ENCODE peak calls at places on chromosomes 12 and 14, in five cellular contexts. T, S, Z, B and J are unnamed samples.

GRCh38 chr14:64232095-64232830 is 61.9 kb downstream of the ESR2 start:
- DNase-seq in B (no peak), S (no peak), T (no peak), Z (peak; percentile 70), J (no peak)

GRCh38 chr12:10722905-10723866 is at the start of gene YBX3:
- DNase-seq in B (peak; percentile 85), S (no peak), Z (peak; percentile 95), T (peak; percentile 49), J (no peak)

GRCh38 chr14:101731187-101732080 is 30.1 kb upstream of the PPP2R5C start:
- DNase-seq in B (peak; percentile 90), T (peak; percentile 83), Z (peak; percentile 50), S (no peak), J (peak; percentile 59)

GRCh38 chr12:81284137-81284536 is 206.3 kb downstream of the ACSS3 start:
- DNase-seq in Z (peak; percentile 24), S (no peak), B (no peak), T (no peak), J (no peak)

GRCh38 chr14:63727736-63728728 is at the start of gene SGPP1:
- DNase-seq in B (peak; percentile 89), T (peak; percentile 82), Z (peak; percentile 86), S (peak; percentile 64), J (no peak)

GRCh38 chr14:69637503-69638030 is 26.2 kb downstream of the SUSD6 start:
- DNase-seq in T (no peak), Z (no peak), B (peak; percentile 90), S (no peak), J (no peak)

GRCh38 chr12:111446044-111446581 is 40.4 kb downstream of the SH2B3 start:
- DNase-seq in B (peak; percentile 58), Z (no peak), T (no peak), S (no peak), J (no peak)

GRCh38 chr12:28884861-28885260 is 264.2 kb upstream of the FAR2 start:
- DNase-seq in B (no peak), T (no peak), Z (no peak), S (no peak), J (no peak)

GRCh38 chr12:72024613-72025012 is 86.0 kb downstream of the TPH2 start:
- DNase-seq in B (no peak), Z (no peak), S (no peak), T (no peak), J (no peak)

GRCh38 chr14:93089501-93090269 is 26.0 kb downstream of the ITPK1 start:
- DNase-seq in B (no peak), Z (no peak), T (no peak), S (no peak), J (no peak)

GRCh38 chr12:66144796-66145754 is 14.5 kb upstream of the LLPH start:
- DNase-seq in S (peak; percentile 41), T (no peak), B (no peak), Z (peak; percentile 78), J (no peak)

GRCh38 chr14:61569308-61569707 is 126.0 kb upstream of the HIF1A start:
- DNase-seq in S (no peak), B (no peak), T (no peak), Z (no peak), J (no peak)

GRCh38 chr12:107138990-107139389 is 45.6 kb upstream of the CRY1 start:
- DNase-seq in T (no peak), Z (no peak), S (no peak), B (no peak), J (no peak)

GRCh38 chr12:10331642-10332239 is 24.1 kb downstream of the KLRD1 start:
- DNase-seq in S (peak; percentile 32), B (no peak), Z (peak; percentile 82), T (peak; percentile 30), J (no peak)

GRCh38 chr14:50677527-50678063 is 9.5 kb upstream of the SAV1 start:
- DNase-seq in Z (peak; percentile 61), S (no peak), T (no peak), B (no peak), J (no peak)

GRCh38 chr12:120055231-120055630 is 61.3 kb downstream of the RAB35 start:
- DNase-seq in Z (peak; percentile 64), B (no peak), T (no peak), S (no peak), J (peak; percentile 45)

GRCh38 chr12:53750812-53751335 is 905 bp downstream of the CISTR start:
- DNase-seq in Z (peak; percentile 37), B (no peak), T (no peak), S (no peak), J (no peak)

GRCh38 chr12:117125769-117126168 is 26.6 kb upstream of the TESC start:
- DNase-seq in Z (no peak), S (no peak), B (no peak), T (no peak), J (no peak)

GRCh38 chr12:77049767-77050353 is 15.5 kb downstream of the E2F7 start:
- DNase-seq in B (no peak), Z (peak; percentile 81), S (no peak), T (peak; percentile 26), J (peak; percentile 41)

GRCh38 chr14:58724702-58725101 is 86.9 kb downstream of the DACT1 start:
- DNase-seq in Z (no peak), S (no peak), B (no peak), T (no peak), J (no peak)

GRCh38 chr12:24198070-24198469 is 248.6 kb upstream of the SOX5 start:
- DNase-seq in T (no peak), S (no peak), Z (no peak), B (no peak), J (no peak)

GRCh38 chr14:104876251-104876699 is 11.2 kb downstream of the CEP170B start:
- DNase-seq in Z (peak; percentile 64), T (no peak), S (no peak), B (peak; percentile 68), J (no peak)

GRCh38 chr14:55274760-55275159 is 3.5 kb downstream of the FBXO34 start:
- DNase-seq in T (no peak), B (no peak), S (no peak), Z (peak; percentile 53), J (no peak)

GRCh38 chr14:90017371-90017770 is 44.4 kb upstream of the KCNK13 start:
- DNase-seq in B (no peak), S (no peak), Z (no peak), T (no peak), J (no peak)

GRCh38 chr14:44854114-44854513 is 107.6 kb downstream of the KLHL28 start:
- DNase-seq in B (no peak), S (no peak), Z (no peak), T (no peak), J (no peak)

GRCh38 chr12:52680363-52680762 is at the start of gene KRT1:
- DNase-seq in Z (no peak), T (no peak), S (no peak), B (no peak), J (no peak)

DNA sequence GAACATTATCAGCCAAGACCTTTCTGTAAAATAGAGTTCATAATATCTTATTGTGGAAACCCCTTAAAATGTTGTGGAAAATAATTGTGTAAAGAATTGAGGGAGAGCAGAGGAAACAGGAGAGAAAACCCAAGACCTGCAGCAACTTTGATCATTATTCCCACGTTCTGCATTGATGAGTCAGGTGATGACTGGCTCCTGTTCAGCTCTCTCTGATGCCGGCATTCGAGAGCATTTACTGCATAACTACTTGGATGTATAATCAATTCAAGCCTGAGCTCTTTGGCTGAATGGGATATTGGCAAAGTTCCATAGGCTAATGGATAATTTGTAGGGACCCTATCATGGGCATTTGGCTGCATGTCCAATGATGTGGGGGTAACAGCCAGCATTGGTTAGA is 176.3 kb upstream of the ARID2 start:
- DNase-seq in Z (no peak), T (no peak), S (no peak), B (no peak), J (peak; percentile 2)
- H3K36me3 ChIP-seq in Z (no peaks in the 10 kb centered on the region), T (no peaks in the 10 kb centered on the region), S (no peaks in the 10 kb centered on the region), B (no peaks in the 10 kb centered on the region), J (no peaks in the 10 kb centered on the region)

DNA sequence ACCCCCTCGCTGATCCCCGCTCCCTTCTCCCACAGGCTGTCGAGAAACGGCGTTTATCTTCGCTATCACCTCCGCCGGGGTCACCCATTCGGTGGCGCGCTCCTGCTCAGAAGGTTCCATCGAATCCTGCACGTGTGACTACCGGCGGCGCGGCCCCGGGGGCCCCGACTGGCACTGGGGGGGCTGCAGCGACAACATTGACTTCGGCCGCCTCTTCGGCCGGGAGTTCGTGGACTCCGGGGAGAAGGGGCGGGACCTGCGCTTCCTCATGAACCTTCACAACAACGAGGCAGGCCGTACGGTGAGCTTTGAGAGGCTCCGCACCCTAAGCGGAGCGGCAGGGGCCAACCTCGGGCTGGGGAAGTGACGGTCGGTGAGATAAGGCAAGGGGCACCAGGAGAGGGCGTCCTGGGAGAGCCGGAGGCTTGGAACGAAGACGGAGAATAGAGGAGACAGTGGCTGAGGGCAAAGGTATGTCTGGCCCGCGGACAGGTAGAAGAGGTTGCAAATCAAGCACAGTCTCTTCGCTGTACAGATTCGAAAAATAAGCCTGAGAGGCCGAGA is 2.3 kb downstream of the WNT1 start:
- DNase-seq in T (no peak), B (peak; percentile 72), Z (no peak), S (no peak), J (no peak)
- H3K4me3 ChIP-seq in T (peak overlapping the region; percentile 89), B (peak overlapping the region; percentile 48), Z (no peak overlapping the region), S (peak overlapping the region; percentile 31), J (peak overlapping the region; percentile 57)

DNA sequence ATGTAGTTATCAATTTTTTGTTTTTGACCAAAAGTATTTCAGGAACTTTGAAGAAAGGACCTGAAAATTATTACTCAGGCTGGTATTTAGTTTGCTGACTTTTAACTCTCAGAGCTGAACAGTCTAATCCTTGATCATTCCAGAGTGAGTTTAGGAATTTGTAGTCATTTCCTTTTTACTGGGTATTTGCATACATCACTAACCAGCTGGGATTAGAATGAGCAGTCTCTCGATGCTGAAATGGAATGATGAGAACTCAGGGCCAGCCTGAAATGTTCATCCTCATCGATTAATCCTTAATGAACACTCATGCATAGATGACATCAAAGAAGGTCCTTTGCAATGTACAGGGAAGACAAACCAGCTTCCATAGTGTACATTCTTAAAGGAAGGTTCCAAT is 14.8 kb downstream of the FBXL14 start:
- DNase-seq in S (no peak), Z (peak; percentile 57), B (no peak), T (no peak), J (no peak)
- H3K36me3 ChIP-seq in S (no peaks in the 10 kb centered on the region), Z (no peaks in the 10 kb centered on the region), B (no peaks in the 10 kb centered on the region), T (no peaks in the 10 kb centered on the region), J (peaks cover 2% of the 10 kb centered on the region)

GRCh38 chr12:85283560-85283959 is 3.5 kb downstream of the ALX1 start:
- DNase-seq in S (no peak), B (no peak), T (no peak), Z (no peak), J (no peak)

GRCh38 chr12:85280138-85280983 is at the start of gene ALX1:
- DNase-seq in Z (peak; percentile 87), S (no peak), B (peak; percentile 67), T (no peak), J (no peak)

GRCh38 chr12:85280984-85281946 is 1.2 kb downstream of the ALX1 start:
- DNase-seq in Z (peak; percentile 13), S (no peak), B (no peak), T (no peak), J (no peak)

GRCh38 chr12:85279449-85280137 is 427 bp upstream of the ALX1 start:
- DNase-seq in T (no peak), B (peak; percentile 35), Z (peak; percentile 58), S (no peak), J (no peak)

GRCh38 chr12:85281947-85282312 is 1.9 kb downstream of the ALX1 start:
- DNase-seq in Z (no peak), S (no peak), B (no peak), T (no peak), J (no peak)
- H3K4me3 ChIP-seq in Z (peak overlapping the region; percentile 89), S (no peak overlapping the region), B (no peak overlapping the region), T (no peak overlapping the region), J (no peak overlapping the region)

GRCh38 chr14:39069923-39070322 is 33.1 kb downstream of the SEC23A start:
- DNase-seq in B (no peak), Z (no peak), S (no peak), T (no peak), J (no peak)
- H3K36me3 ChIP-seq in B (no peaks in the 10 kb centered on the region), Z (peaks cover 93% of the 10 kb centered on the region), S (no peaks in the 10 kb centered on the region), T (peaks cover 7% of the 10 kb centered on the region), J (peaks cover 6% of the 10 kb centered on the region)

GRCh38 chr12:15783288-15783687 is 5.9 kb downstream of the EPS8 start:
- DNase-seq in B (no peak), S (no peak), T (no peak), Z (no peak), J (no peak)
- H3K4me3 ChIP-seq in B (no peak overlapping the region), S (no peak overlapping the region), T (no peak overlapping the region), Z (no peak overlapping the region), J (no peak overlapping the region)